ENCODE peak calls at places on chromosomes 3 and 15, in six cellular contexts. One of them, this sample, is unnamed.

GRCh38 chr3:169754711-169755110 is 10.1 kb downstream of the TERC start:
- DNase-seq in activated gamma-delta T cell: no peak
- DNase-seq in head of caudate nucleus: no peak
- DNase-seq in dorsolateral prefrontal cortex: no peak
- DNase-seq in NCI-H1105 treated with DMSO at 0.1 percent for 48 hours: no peak
- DNase-seq in myocyte: no peak
- DNase-seq in this sample: no peak

GRCh38 chr15:97084650-97085049 is 754.1 kb downstream of the NR2F2 start:
- DNase-seq in myocyte: peak
- DNase-seq in dorsolateral prefrontal cortex: no peak
- DNase-seq in head of caudate nucleus: no peak
- DNase-seq in activated gamma-delta T cell: no peak
- DNase-seq in NCI-H1105 treated with DMSO at 0.1 percent for 48 hours: no peak
- DNase-seq in this sample: no peak

GRCh38 chr3:147945968-147946519 is 536.9 kb downstream of the ZIC1 start:
- DNase-seq in dorsolateral prefrontal cortex: peak
- DNase-seq in NCI-H1105 treated with DMSO at 0.1 percent for 48 hours: peak
- DNase-seq in activated gamma-delta T cell: no peak
- DNase-seq in head of caudate nucleus: peak
- DNase-seq in myocyte: peak
- DNase-seq in this sample: no peak

GRCh38 chr3:23002846-23003800 is 200.0 kb upstream of the UBE2E2 start:
- DNase-seq in head of caudate nucleus: peak
- DNase-seq in myocyte: no peak
- DNase-seq in activated gamma-delta T cell: no peak
- DNase-seq in dorsolateral prefrontal cortex: no peak
- DNase-seq in NCI-H1105 treated with DMSO at 0.1 percent for 48 hours: peak
- DNase-seq in this sample: peak

GRCh38 chr15:65908876-65909275 is 39.6 kb downstream of the RAB11A start:
- DNase-seq in NCI-H1105 treated with DMSO at 0.1 percent for 48 hours: no peak
- DNase-seq in activated gamma-delta T cell: no peak
- DNase-seq in dorsolateral prefrontal cortex: no peak
- DNase-seq in head of caudate nucleus: no peak
- DNase-seq in myocyte: no peak
- DNase-seq in this sample: no peak

GRCh38 chr3:172320468-172320867 is 127.8 kb downstream of the GHSR start:
- DNase-seq in dorsolateral prefrontal cortex: no peak
- DNase-seq in myocyte: no peak
- DNase-seq in activated gamma-delta T cell: no peak
- DNase-seq in NCI-H1105 treated with DMSO at 0.1 percent for 48 hours: no peak
- DNase-seq in head of caudate nucleus: no peak
- DNase-seq in this sample: no peak

GRCh38 chr3:195908439-195909293 is at the start of gene TNK2:
- DNase-seq in myocyte: no peak
- DNase-seq in NCI-H1105 treated with DMSO at 0.1 percent for 48 hours: peak
- DNase-seq in head of caudate nucleus: no peak
- DNase-seq in activated gamma-delta T cell: peak
- DNase-seq in dorsolateral prefrontal cortex: no peak
- DNase-seq in this sample: peak

GRCh38 chr3:49004352-49005297 is 2.6 kb upstream of the WDR6 start:
- DNase-seq in myocyte: no peak
- DNase-seq in activated gamma-delta T cell: no peak
- DNase-seq in dorsolateral prefrontal cortex: no peak
- DNase-seq in NCI-H1105 treated with DMSO at 0.1 percent for 48 hours: no peak
- DNase-seq in head of caudate nucleus: no peak
- DNase-seq in this sample: no peak

GRCh38 chr3:127775398-127776109 is 46.8 kb downstream of the MGLL start:
- DNase-seq in NCI-H1105 treated with DMSO at 0.1 percent for 48 hours: no peak
- DNase-seq in myocyte: peak
- DNase-seq in dorsolateral prefrontal cortex: no peak
- DNase-seq in head of caudate nucleus: no peak
- DNase-seq in activated gamma-delta T cell: no peak
- DNase-seq in this sample: peak

GRCh38 chr15:29749365-29750086 is 72.7 kb downstream of the TJP1 start:
- DNase-seq in dorsolateral prefrontal cortex: peak
- DNase-seq in head of caudate nucleus: no peak
- DNase-seq in activated gamma-delta T cell: no peak
- DNase-seq in myocyte: no peak
- DNase-seq in NCI-H1105 treated with DMSO at 0.1 percent for 48 hours: no peak
- DNase-seq in this sample: no peak

GRCh38 chr15:81197255-81197630 is 564 bp downstream of the IL16 start:
- DNase-seq in dorsolateral prefrontal cortex: no peak
- DNase-seq in NCI-H1105 treated with DMSO at 0.1 percent for 48 hours: no peak
- DNase-seq in activated gamma-delta T cell: no peak
- DNase-seq in myocyte: no peak
- DNase-seq in head of caudate nucleus: no peak
- DNase-seq in this sample: no peak

GRCh38 chr15:64894395-64895056 is 17.2 kb upstream of the ANKDD1A start:
- DNase-seq in activated gamma-delta T cell: peak
- DNase-seq in head of caudate nucleus: peak
- DNase-seq in myocyte: no peak
- DNase-seq in dorsolateral prefrontal cortex: no peak
- DNase-seq in NCI-H1105 treated with DMSO at 0.1 percent for 48 hours: no peak
- DNase-seq in this sample: no peak

GRCh38 chr15:82045179-82045891 is 483 bp downstream of the MEX3B start:
- DNase-seq in activated gamma-delta T cell: no peak
- DNase-seq in myocyte: peak
- DNase-seq in dorsolateral prefrontal cortex: peak
- DNase-seq in head of caudate nucleus: peak
- DNase-seq in NCI-H1105 treated with DMSO at 0.1 percent for 48 hours: peak
- DNase-seq in this sample: no peak

GRCh38 chr3:51799879-51800757 is 21.1 kb upstream of the IQCF6 start:
- DNase-seq in dorsolateral prefrontal cortex: no peak
- DNase-seq in myocyte: peak
- DNase-seq in NCI-H1105 treated with DMSO at 0.1 percent for 48 hours: peak
- DNase-seq in head of caudate nucleus: no peak
- DNase-seq in activated gamma-delta T cell: no peak
- DNase-seq in this sample: no peak

GRCh38 chr3:185822221-185822956 is 2.5 kb downstream of the IGF2BP2 start:
- DNase-seq in NCI-H1105 treated with DMSO at 0.1 percent for 48 hours: no peak
- DNase-seq in dorsolateral prefrontal cortex: no peak
- DNase-seq in activated gamma-delta T cell: no peak
- DNase-seq in head of caudate nucleus: no peak
- DNase-seq in myocyte: no peak
- DNase-seq in this sample: no peak

GRCh38 chr3:15726043-15726442 is 71.7 kb downstream of the ANKRD28 start:
- DNase-seq in head of caudate nucleus: no peak
- DNase-seq in NCI-H1105 treated with DMSO at 0.1 percent for 48 hours: no peak
- DNase-seq in activated gamma-delta T cell: no peak
- DNase-seq in dorsolateral prefrontal cortex: no peak
- DNase-seq in myocyte: peak
- DNase-seq in this sample: no peak

GRCh38 chr3:123939706-123940105 is 21.3 kb downstream of the CCDC14 start:
- DNase-seq in head of caudate nucleus: no peak
- DNase-seq in activated gamma-delta T cell: no peak
- DNase-seq in myocyte: no peak
- DNase-seq in dorsolateral prefrontal cortex: no peak
- DNase-seq in NCI-H1105 treated with DMSO at 0.1 percent for 48 hours: no peak
- DNase-seq in this sample: no peak

GRCh38 chr3:12947504-12948369 is 106.4 kb upstream of the RPL32 start:
- DNase-seq in dorsolateral prefrontal cortex: no peak
- DNase-seq in myocyte: no peak
- DNase-seq in activated gamma-delta T cell: no peak
- DNase-seq in head of caudate nucleus: no peak
- DNase-seq in NCI-H1105 treated with DMSO at 0.1 percent for 48 hours: no peak
- DNase-seq in this sample: no peak

GRCh38 chr3:15514663-15515357 is 6.7 kb downstream of the COLQ start:
- DNase-seq in NCI-H1105 treated with DMSO at 0.1 percent for 48 hours: no peak
- DNase-seq in dorsolateral prefrontal cortex: no peak
- DNase-seq in activated gamma-delta T cell: no peak
- DNase-seq in myocyte: peak
- DNase-seq in head of caudate nucleus: no peak
- DNase-seq in this sample: no peak

GRCh38 chr3:112061152-112061551 is 25.0 kb upstream of the C3orf52 start:
- DNase-seq in head of caudate nucleus: no peak
- DNase-seq in NCI-H1105 treated with DMSO at 0.1 percent for 48 hours: no peak
- DNase-seq in dorsolateral prefrontal cortex: no peak
- DNase-seq in myocyte: no peak
- DNase-seq in activated gamma-delta T cell: no peak
- DNase-seq in this sample: no peak

GRCh38 chr15:22944651-22945050 is 35.5 kb downstream of the CYFIP1 start:
- DNase-seq in NCI-H1105 treated with DMSO at 0.1 percent for 48 hours: peak
- DNase-seq in dorsolateral prefrontal cortex: no peak
- DNase-seq in myocyte: no peak
- DNase-seq in head of caudate nucleus: no peak
- DNase-seq in activated gamma-delta T cell: no peak
- DNase-seq in this sample: no peak

GRCh38 chr3:86988235-86988634 is 2.7 kb downstream of the VGLL3 start:
- DNase-seq in dorsolateral prefrontal cortex: no peak
- DNase-seq in head of caudate nucleus: no peak
- DNase-seq in myocyte: no peak
- DNase-seq in NCI-H1105 treated with DMSO at 0.1 percent for 48 hours: no peak
- DNase-seq in activated gamma-delta T cell: no peak
- DNase-seq in this sample: no peak

GRCh38 chr15:27846722-27847420 is 252.2 kb downstream of the OCA2 start:
- DNase-seq in myocyte: no peak
- DNase-seq in activated gamma-delta T cell: no peak
- DNase-seq in NCI-H1105 treated with DMSO at 0.1 percent for 48 hours: no peak
- DNase-seq in head of caudate nucleus: no peak
- DNase-seq in dorsolateral prefrontal cortex: no peak
- DNase-seq in this sample: no peak

GRCh38 chr3:139280027-139280671 is 63.7 kb upstream of the MRPS22 start:
- DNase-seq in head of caudate nucleus: no peak
- DNase-seq in myocyte: no peak
- DNase-seq in NCI-H1105 treated with DMSO at 0.1 percent for 48 hours: no peak
- DNase-seq in dorsolateral prefrontal cortex: no peak
- DNase-seq in activated gamma-delta T cell: no peak
- DNase-seq in this sample: no peak

GRCh38 chr15:67154249-67154648 is 88.8 kb downstream of the SMAD3 start:
- DNase-seq in dorsolateral prefrontal cortex: no peak
- DNase-seq in activated gamma-delta T cell: no peak
- DNase-seq in NCI-H1105 treated with DMSO at 0.1 percent for 48 hours: no peak
- DNase-seq in myocyte: no peak
- DNase-seq in head of caudate nucleus: no peak
- DNase-seq in this sample: no peak

GRCh38 chr3:178352300-178353021 is 183.8 kb upstream of the KCNMB2 start:
- DNase-seq in dorsolateral prefrontal cortex: no peak
- DNase-seq in myocyte: peak
- DNase-seq in head of caudate nucleus: no peak
- DNase-seq in NCI-H1105 treated with DMSO at 0.1 percent for 48 hours: peak
- DNase-seq in activated gamma-delta T cell: no peak
- DNase-seq in this sample: peak

GRCh38 chr3:124329723-124330122 is 337.8 kb upstream of the ROPN1 start:
- DNase-seq in dorsolateral prefrontal cortex: no peak
- DNase-seq in myocyte: no peak
- DNase-seq in NCI-H1105 treated with DMSO at 0.1 percent for 48 hours: no peak
- DNase-seq in head of caudate nucleus: no peak
- DNase-seq in activated gamma-delta T cell: no peak
- DNase-seq in this sample: no peak

GRCh38 chr15:80343610-80344009 is 60.6 kb upstream of the ARNT2 start:
- DNase-seq in activated gamma-delta T cell: no peak
- DNase-seq in head of caudate nucleus: no peak
- DNase-seq in dorsolateral prefrontal cortex: no peak
- DNase-seq in myocyte: peak
- DNase-seq in NCI-H1105 treated with DMSO at 0.1 percent for 48 hours: no peak
- DNase-seq in this sample: no peak

GRCh38 chr3:94619643-94620042 is 556.8 kb downstream of the NSUN3 start:
- DNase-seq in activated gamma-delta T cell: no peak
- DNase-seq in head of caudate nucleus: no peak
- DNase-seq in NCI-H1105 treated with DMSO at 0.1 percent for 48 hours: no peak
- DNase-seq in dorsolateral prefrontal cortex: no peak
- DNase-seq in myocyte: no peak
- DNase-seq in this sample: no peak

GRCh38 chr3:10555263-10555662 is 49.9 kb upstream of the ATP2B2 start:
- DNase-seq in NCI-H1105 treated with DMSO at 0.1 percent for 48 hours: no peak
- DNase-seq in dorsolateral prefrontal cortex: no peak
- DNase-seq in activated gamma-delta T cell: no peak
- DNase-seq in head of caudate nucleus: no peak
- DNase-seq in myocyte: no peak
- DNase-seq in this sample: no peak

This sample was measured in NCI-H748 treated with DMSO at 0.1 percent for 48 hours.